ENCODE peak calls at places on chromosome 10, in eight cellular contexts. Q, B, R, A, J, U, K and G are unnamed samples.

GRCh38 chr10:50375051-50375452 is 123.7 kb upstream of the ASAH2 start:
- DNase-seq in Q (no peak), B (peak), R (no peak), A (no peak), J (no peak), U (no peak), K (no peak), G (no peak)

GRCh38 chr10:11430421-11431275 is 180.8 kb downstream of the USP6NL start:
- DNase-seq in Q (peak), B (no peak), R (no peak), A (no peak), J (no peak), U (no peak), K (no peak), G (no peak)

GRCh38 chr10:97338041-97338440 is 3.5 kb upstream of the FRAT2 start:
- DNase-seq in Q (no peak), B (no peak), R (no peak), A (no peak), J (no peak), U (no peak), K (no peak), G (no peak)

GRCh38 chr10:62850646-62851045 is 34.5 kb upstream of the EGR2 start:
- DNase-seq in Q (no peak), B (no peak), R (no peak), A (no peak), J (no peak), U (no peak), K (no peak), G (no peak)

GRCh38 chr10:97128851-97129186 is 56.9 kb downstream of the SLIT1 start:
- DNase-seq in Q (no peak), B (no peak), R (no peak), A (no peak), J (no peak), U (no peak), K (no peak), G (no peak)

GRCh38 chr10:8078027-8078426 is 23.5 kb downstream of the GATA3 start:
- DNase-seq in Q (no peak), B (no peak), R (no peak), A (no peak), J (no peak), U (no peak), K (no peak), G (no peak)

GRCh38 chr10:18980084-18980629 is 68.4 kb upstream of the MALRD1 start:
- DNase-seq in Q (no peak), B (no peak), R (no peak), A (no peak), J (no peak), U (no peak), K (no peak), G (no peak)

GRCh38 chr10:71713135-71714040 is 6.2 kb downstream of the C10orf105 start:
- DNase-seq in Q (peak), B (peak), R (peak), A (peak), J (peak), U (no peak), K (peak), G (no peak)

GRCh38 chr10:14605231-14605925 is 169.3 kb downstream of the FAM107B start:
- DNase-seq in Q (peak), B (peak), R (no peak), A (no peak), J (no peak), U (no peak), K (no peak), G (no peak)

GRCh38 chr10:110387617-110387982 is 82.9 kb upstream of the SMNDC1 start:
- DNase-seq in Q (no peak), B (no peak), R (no peak), A (no peak), J (no peak), U (no peak), K (no peak), G (no peak)

GRCh38 chr10:77360835-77361234 is 276.8 kb downstream of the KCNMA1 start:
- DNase-seq in Q (no peak), B (no peak), R (no peak), A (no peak), J (no peak), U (no peak), K (no peak), G (no peak)

GRCh38 chr10:101301111-101301731 is 52.7 kb upstream of the BTRC start:
- DNase-seq in Q (peak), B (peak), R (no peak), A (no peak), J (no peak), U (peak), K (no peak), G (no peak)

GRCh38 chr10:112967200-112967599 is 17.2 kb downstream of the TCF7L2 start:
- DNase-seq in Q (no peak), B (no peak), R (no peak), A (no peak), J (no peak), U (no peak), K (no peak), G (no peak)

GRCh38 chr10:114982989-114983388 is 45.0 kb downstream of the TRUB1 start:
- DNase-seq in Q (no peak), B (no peak), R (no peak), A (no peak), J (no peak), U (no peak), K (no peak), G (no peak)

GRCh38 chr10:5292196-5292735 is 72.5 kb upstream of the UCN3 start:
- DNase-seq in Q (no peak), B (peak), R (no peak), A (no peak), J (no peak), U (no peak), K (no peak), G (no peak)

GRCh38 chr10:119940487-119940886 is 48.0 kb downstream of the SEC23IP start:
- DNase-seq in Q (peak), B (no peak), R (no peak), A (no peak), J (no peak), U (no peak), K (no peak), G (no peak)

GRCh38 chr10:109529258-109529657 is 394.1 kb downstream of the XPNPEP1 start:
- DNase-seq in Q (no peak), B (no peak), R (no peak), A (no peak), J (no peak), U (no peak), K (no peak), G (no peak)

GRCh38 chr10:111976557-111976956 is 207.0 kb downstream of the GPAM start:
- DNase-seq in Q (no peak), B (no peak), R (no peak), A (no peak), J (no peak), U (no peak), K (no peak), G (no peak)

GRCh38 chr10:122519873-122520272 is 40.7 kb upstream of the DMBT1 start:
- DNase-seq in Q (no peak), B (no peak), R (peak), A (no peak), J (no peak), U (no peak), K (no peak), G (no peak)

GRCh38 chr10:79994556-79994955 is 45.7 kb upstream of the SFTPD start:
- DNase-seq in Q (no peak), B (no peak), R (no peak), A (no peak), J (no peak), U (no peak), K (no peak), G (no peak)

GRCh38 chr10:964321-964987 is 23.8 kb upstream of the GTPBP4 start:
- DNase-seq in Q (no peak), B (no peak), R (no peak), A (no peak), J (no peak), U (no peak), K (no peak), G (no peak)

GRCh38 chr10:131845505-131846223 is 55.1 kb upstream of the PPP2R2D start:
- DNase-seq in Q (no peak), B (no peak), R (peak), A (no peak), J (no peak), U (no peak), K (no peak), G (no peak)

GRCh38 chr10:84574101-84574500 is 245.7 kb downstream of the CCSER2 start:
- DNase-seq in Q (no peak), B (no peak), R (no peak), A (no peak), J (no peak), U (no peak), K (no peak), G (no peak)

GRCh38 chr10:119713744-119714483 is 11.9 kb upstream of the INPP5F start:
- DNase-seq in Q (no peak), B (no peak), R (no peak), A (no peak), J (no peak), U (no peak), K (no peak), G (no peak)

GRCh38 chr10:19816420-19817250 is at the start of gene PLXDC2:
- DNase-seq in Q (no peak), B (no peak), R (peak), A (peak), J (peak), U (peak), K (peak), G (peak)

GRCh38 chr10:31320598-31321211 is 1.7 kb downstream of the ZEB1 start:
- DNase-seq in Q (peak), B (peak), R (peak), A (no peak), J (no peak), U (peak), K (peak), G (no peak)

DNA sequence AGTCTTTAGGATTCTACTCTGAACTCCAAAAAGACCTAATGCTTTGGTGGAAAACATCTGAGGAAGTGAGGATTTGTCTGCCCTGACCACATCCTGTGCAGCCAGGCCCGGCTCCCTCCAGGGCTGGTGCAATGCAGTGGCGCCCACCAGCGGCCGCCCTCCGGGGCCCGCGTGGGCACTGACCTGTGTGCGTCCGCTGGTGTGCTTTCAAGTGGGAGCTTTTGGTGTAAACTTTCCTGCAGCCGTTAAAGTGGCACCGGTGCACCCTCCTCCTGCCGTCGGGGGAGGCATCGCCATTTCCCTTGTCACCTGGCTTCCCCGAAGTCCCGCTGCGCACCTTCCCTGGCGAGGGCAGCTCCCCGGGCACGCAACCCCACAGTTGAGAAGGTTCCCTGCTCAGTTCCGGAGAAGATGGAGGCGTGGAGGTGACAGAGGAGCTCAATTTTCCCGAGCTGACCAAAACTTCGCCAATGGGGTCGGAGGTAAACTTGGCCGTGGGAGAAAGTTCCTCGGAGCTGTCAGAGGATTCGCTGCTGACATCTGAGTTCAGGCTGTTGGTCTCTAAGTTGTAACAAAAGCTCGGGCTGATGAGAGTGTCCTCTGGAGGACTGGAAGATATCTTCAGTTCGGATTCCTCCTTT is 3.4 kb downstream of the KLF6 start:
- DNase-seq in Q (peak), B (no peak), R (peak), A (no peak), J (peak), U (peak), K (no peak), G (peak)
- TF ChIP-seq CTCF in Q (peak), B (peak), R (peak), A (peak), J (peak), U (no peak), K (peak), G (peak)

DNA sequence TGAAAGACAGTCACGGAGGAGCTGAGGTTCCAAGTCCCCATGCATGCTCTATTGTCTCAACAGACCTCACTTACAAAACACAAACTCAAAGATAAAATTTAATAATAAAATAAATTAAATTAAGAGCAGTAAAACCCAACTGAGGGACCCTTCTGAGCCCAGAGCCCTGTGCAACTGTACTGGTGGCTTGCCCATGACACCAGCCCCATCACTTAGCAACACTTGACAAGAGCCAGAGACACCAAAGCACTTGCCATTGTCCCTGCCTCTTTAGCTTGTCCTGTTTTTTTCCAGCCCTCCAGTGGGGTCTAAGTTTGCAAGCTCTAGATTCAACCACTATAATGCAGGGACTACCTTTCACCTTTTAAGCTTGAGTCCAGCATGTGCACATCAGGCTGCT is 117.9 kb downstream of the JCAD start:
- DNase-seq in Q (no peak), B (no peak), R (peak), A (no peak), J (no peak), U (no peak), K (no peak), G (no peak)
- TF ChIP-seq CTCF in Q (no peak), B (no peak), R (no peak), A (no peak), J (no peak), U (no peak), K (no peak), G (no peak)

DNA sequence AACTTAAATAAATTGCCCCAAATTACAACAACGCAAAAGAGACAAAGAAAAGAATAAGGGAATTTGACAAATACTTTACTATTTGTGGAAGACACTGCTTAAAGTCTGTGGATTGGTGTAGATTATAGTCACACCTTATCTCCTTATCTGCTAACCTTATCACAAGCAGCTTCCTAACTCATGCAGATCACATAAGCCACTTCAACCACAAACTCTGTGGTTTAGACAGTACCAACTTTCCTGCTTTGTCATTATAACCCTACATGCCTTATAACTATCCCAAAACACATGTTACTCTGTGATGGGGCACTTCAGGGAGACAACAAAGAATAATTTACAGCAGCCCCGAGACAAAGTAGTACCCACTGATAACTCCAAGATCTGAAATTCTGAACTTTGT is 41.5 kb upstream of the PPP3CB start:
- DNase-seq in Q (no peak), B (no peak), R (no peak), A (no peak), J (no peak), U (no peak), K (no peak), G (no peak)
- TF ChIP-seq CTCF in Q (no peak), B (no peak), R (no peak), A (no peak), J (no peak), U (no peak), K (no peak), G (no peak)

GRCh38 chr10:48389272-48389671 is 82.8 kb downstream of the MAPK8 start:
- DNase-seq in Q (no peak), B (no peak), R (no peak), A (no peak), J (no peak), U (no peak), K (no peak), G (no peak)

GRCh38 chr10:48391994-48392393 is 85.5 kb downstream of the MAPK8 start:
- DNase-seq in Q (no peak), B (no peak), R (no peak), A (no peak), J (no peak), U (no peak), K (no peak), G (no peak)

GRCh38 chr10:48390933-48391845 is 84.7 kb downstream of the MAPK8 start:
- DNase-seq in Q (peak), B (no peak), R (no peak), A (no peak), J (no peak), U (no peak), K (no peak), G (no peak)

GRCh38 chr10:48384699-48384982 is 78.2 kb downstream of the MAPK8 start:
- DNase-seq in Q (peak), B (no peak), R (no peak), A (no peak), J (no peak), U (no peak), K (no peak), G (no peak)

GRCh38 chr10:48390005-48390871 is 83.8 kb downstream of the MAPK8 start:
- DNase-seq in Q (no peak), B (no peak), R (no peak), A (no peak), J (no peak), U (no peak), K (no peak), G (no peak)
- TF ChIP-seq CTCF in Q (no peak), B (no peak), R (no peak), A (no peak), J (no peak), U (no peak), K (no peak), G (no peak)

GRCh38 chr10:68403701-68404100 is 3.4 kb downstream of the RUFY2 start:
- DNase-seq in Q (no peak), B (no peak), R (no peak), A (no peak), J (no peak), U (no peak), K (no peak), G (no peak)

GRCh38 chr10:68406111-68406814 is 814 bp downstream of the RUFY2 start:
- DNase-seq in Q (peak), B (peak), R (peak), A (no peak), J (peak), U (peak), K (no peak), G (no peak)

GRCh38 chr10:68408898-68409518 is 1.9 kb upstream of the RUFY2 start:
- DNase-seq in Q (no peak), B (no peak), R (no peak), A (no peak), J (no peak), U (no peak), K (no peak), G (no peak)

GRCh38 chr10:68402271-68402670 is 4.8 kb downstream of the RUFY2 start:
- DNase-seq in Q (peak), B (no peak), R (no peak), A (no peak), J (no peak), U (no peak), K (no peak), G (no peak)

DNA sequence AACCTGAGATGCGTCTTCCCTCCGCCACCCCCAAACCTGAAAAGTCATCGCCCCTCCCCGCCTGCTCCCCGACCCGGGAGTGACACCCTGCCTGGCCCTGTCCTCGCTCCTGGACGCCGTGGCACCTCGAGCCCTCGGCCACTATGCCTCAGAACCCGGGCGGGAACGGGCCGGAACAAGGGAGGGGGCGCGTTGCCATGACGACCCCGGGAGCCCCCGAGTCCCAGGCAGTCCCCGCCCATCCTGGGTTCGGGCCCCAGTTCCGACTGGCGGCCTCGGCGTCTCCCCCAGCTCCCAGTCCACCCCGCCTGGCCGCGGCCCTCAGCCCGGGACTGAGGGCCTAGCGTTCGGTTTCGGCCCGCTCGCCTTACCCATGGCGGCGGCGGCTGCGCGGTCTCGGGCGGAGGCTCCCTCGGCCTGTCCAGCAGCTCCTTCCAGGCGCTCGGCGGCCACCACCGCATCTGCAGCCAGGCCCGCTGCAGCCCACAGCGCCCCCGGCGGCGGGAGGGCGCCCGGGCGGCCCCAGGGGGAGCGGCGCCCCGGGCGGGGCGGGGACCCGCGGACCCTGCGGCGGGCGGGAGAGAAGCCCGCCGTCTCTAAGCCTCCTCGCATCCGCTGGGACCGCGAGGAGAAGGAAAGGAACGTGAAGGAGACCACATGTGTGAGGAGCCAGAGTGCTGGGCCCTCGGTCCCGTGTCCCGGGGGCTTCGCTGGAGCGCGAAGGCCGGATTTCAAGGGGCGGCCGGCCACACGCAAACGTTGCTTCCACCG is at the start of gene RUFY2:
- DNase-seq in Q (peak), B (peak), R (peak), A (peak), J (peak), U (peak), K (peak), G (peak)
- TF ChIP-seq CTCF in Q (peak), B (peak), R (peak), A (peak), J (peak), U (peak), K (peak), G (peak)

GRCh38 chr10:21496285-21497176 is 29.0 kb downstream of the SKIDA1 start:
- DNase-seq in Q (peak), B (peak), R (peak), A (no peak), J (peak), U (peak), K (peak), G (no peak)
- TF ChIP-seq CTCF in Q (peak), B (no peak), R (no peak), A (peak), J (peak), U (no peak), K (peak), G (no peak)

DNA sequence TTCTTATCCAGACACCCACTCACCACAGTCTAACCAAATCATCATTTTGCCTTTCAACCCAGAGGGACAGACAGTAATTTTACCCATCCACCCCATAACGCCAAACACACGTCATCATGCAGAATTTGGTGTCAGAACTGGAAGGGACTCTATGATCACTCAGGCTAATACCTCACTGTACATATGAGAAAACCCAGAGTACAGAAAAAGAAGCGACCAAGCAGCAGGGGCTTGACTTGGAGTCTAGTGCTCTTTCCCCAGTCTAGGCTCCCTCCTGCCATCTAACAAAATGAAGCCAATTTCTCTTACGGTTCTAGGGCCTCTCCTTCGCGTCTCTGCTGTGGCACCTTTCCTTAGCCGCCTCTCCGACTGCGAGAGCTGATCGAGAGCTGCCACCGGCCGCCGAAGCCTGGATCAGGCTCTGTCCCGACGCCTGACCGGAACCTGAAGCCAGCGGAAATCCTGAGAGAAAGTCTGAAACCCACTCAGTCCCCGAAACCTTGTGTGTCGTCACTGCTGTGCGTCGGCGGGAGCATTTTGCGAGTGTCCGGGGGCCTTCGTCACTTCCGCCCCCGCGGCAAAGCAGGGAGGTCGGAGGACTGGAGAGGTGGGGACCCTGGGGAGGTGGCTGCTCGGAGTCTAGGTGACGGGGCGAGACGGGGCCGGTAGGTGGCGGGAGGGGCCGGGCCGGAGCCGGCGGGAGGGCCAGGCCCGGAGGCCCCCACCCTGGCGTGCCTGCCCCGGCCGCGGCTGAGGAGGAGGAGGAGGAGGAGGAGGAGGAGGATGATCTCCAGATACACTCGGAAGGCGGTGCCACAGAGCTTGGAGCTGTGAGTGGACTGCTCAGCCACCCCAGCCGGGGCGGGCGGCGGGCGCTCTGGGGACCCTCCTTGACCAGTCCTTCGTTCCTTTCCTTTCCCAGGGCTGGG is at the start of the genes ECD and FAM149B1:
- DNase-seq in Q (peak), B (peak), R (peak), A (peak), J (peak), U (peak), K (peak), G (peak)
- TF ChIP-seq CTCF in Q (no peak), B (peak), R (peak), A (peak), J (peak), U (peak), K (no peak), G (no peak)